ENCODE peak calls at places on chromosome 22, in ten cellular contexts. O is cardiac muscle cell; X is neural progenitor cell; U is small intestine; G is CD8-positive, alpha-beta memory T cell; L is mammary epithelial cell; Z is body of pancreas; T is brain microvascular endothelial cell; C is A549; Q is right atrium auricular region. S is an unnamed sample.

GRCh38 chr22:22928666-22929380 is 41.2 kb downstream of the IGLL5 start:
- DNase-seq in O (peak), X (no peak), U (no peak), G (peak), L (peak), Z (no peak), T (peak), C (no peak), Q (no peak), S (peak)

GRCh38 chr22:27919943-27920755 is 1.1 kb upstream of the PITPNB start:
- DNase-seq in O (peak), X (peak), U (peak), G (no peak), L (peak), Z (peak), T (peak), C (peak), Q (peak), S (no peak)

GRCh38 chr22:17303840-17304779 is 65.2 kb upstream of the CECR2 start:
- DNase-seq in O (no peak), X (no peak), U (no peak), G (peak), L (no peak), Z (no peak), T (no peak), C (no peak), Q (no peak), S (peak)

GRCh38 chr22:24583972-24584790 is 8.7 kb downstream of the LRRC75B start:
- DNase-seq in O (no peak), X (no peak), U (no peak), G (no peak), L (no peak), Z (no peak), T (no peak), C (no peak), Q (no peak), S (no peak)

GRCh38 chr22:42841444-42841843 is 15.6 kb downstream of the ARFGAP3 start:
- DNase-seq in O (no peak), X (no peak), U (no peak), G (no peak), L (peak), Z (no peak), T (peak), C (no peak), Q (no peak), S (no peak)

GRCh38 chr22:17512960-17513359 is 50.3 kb upstream of the SLC25A18 start:
- DNase-seq in O (no peak), X (no peak), U (no peak), G (no peak), L (no peak), Z (no peak), T (no peak), C (no peak), Q (no peak), S (no peak)

GRCh38 chr22:17764036-17764435 is 10.2 kb downstream of the BID start:
- DNase-seq in O (no peak), X (no peak), U (no peak), G (no peak), L (no peak), Z (no peak), T (no peak), C (no peak), Q (no peak), S (no peak)

GRCh38 chr22:47322854-47323253 is 560.4 kb downstream of the TBC1D22A start:
- DNase-seq in O (no peak), X (no peak), U (no peak), G (no peak), L (no peak), Z (no peak), T (no peak), C (no peak), Q (peak), S (no peak)

GRCh38 chr22:46614070-46614931 is 5.9 kb upstream of the GRAMD4 start:
- DNase-seq in O (no peak), X (no peak), U (peak), G (peak), L (no peak), Z (no peak), T (no peak), C (no peak), Q (no peak), S (peak)

GRCh38 chr22:42269407-42270177 is 861 bp downstream of the TCF20 start:
- DNase-seq in O (peak), X (peak), U (peak), G (peak), L (peak), Z (peak), T (no peak), C (peak), Q (no peak), S (peak)

GRCh38 chr22:29030618-29031235 is 30.9 kb downstream of the C22orf31 start:
- DNase-seq in O (peak), X (peak), U (peak), G (no peak), L (peak), Z (peak), T (peak), C (peak), Q (peak), S (no peak)

GRCh38 chr22:17964647-17965046 is 59.7 kb downstream of the MICAL3 start:
- DNase-seq in O (no peak), X (no peak), U (no peak), G (no peak), L (no peak), Z (no peak), T (no peak), C (no peak), Q (no peak), S (no peak)

GRCh38 chr22:23752090-23752691 is 1.3 kb upstream of the ZNF70 start:
- DNase-seq in O (no peak), X (no peak), U (no peak), G (no peak), L (no peak), Z (no peak), T (no peak), C (no peak), Q (no peak), S (no peak)

GRCh38 chr22:36816635-36817428 is at the start of gene PVALB:
- DNase-seq in O (peak), X (peak), U (peak), G (no peak), L (peak), Z (peak), T (peak), C (peak), Q (no peak), S (no peak)

GRCh38 chr22:17638182-17638431 is 450 bp upstream of the BCL2L13 start:
- DNase-seq in O (no peak), X (no peak), U (no peak), G (no peak), L (no peak), Z (no peak), T (no peak), C (peak), Q (no peak), S (no peak)

GRCh38 chr22:37486224-37486845 is at the start of gene MFNG:
- DNase-seq in O (peak), X (peak), U (peak), G (peak), L (peak), Z (peak), T (no peak), C (peak), Q (peak), S (peak)

GRCh38 chr22:42967933-42968332 is 47.0 kb downstream of the PACSIN2 start:
- DNase-seq in O (no peak), X (no peak), U (no peak), G (no peak), L (no peak), Z (peak), T (no peak), C (no peak), Q (peak), S (no peak)

GRCh38 chr22:36617694-36618522 is 85.6 kb downstream of the CACNG2 start:
- DNase-seq in O (no peak), X (no peak), U (no peak), G (no peak), L (no peak), Z (peak), T (no peak), C (no peak), Q (no peak), S (no peak)

GRCh38 chr22:33271390-33272161 is 213.4 kb upstream of the SYN3 start:
- DNase-seq in O (peak), X (peak), U (no peak), G (no peak), L (no peak), Z (peak), T (peak), C (no peak), Q (peak), S (no peak)
- H3K4me3 ChIP-seq in O (no peak), X (no peak), U (no peak), G (no peak), L (no peak), Z (no peak), T (no peak), C (no peak), Q (no peak), S (no peak)

GRCh38 chr22:44698531-44699421 is 3.2 kb upstream of the PRR5 start:
- DNase-seq in O (peak), X (peak), U (no peak), G (no peak), L (no peak), Z (no peak), T (peak), C (no peak), Q (peak), S (no peak)
- H3K27ac ChIP-seq in O (peak), X (peak), U (peak), G (no peak), L (no peak), Z (no peak), T (peak), C (no peak), Q (peak), S (no peak)

DNA sequence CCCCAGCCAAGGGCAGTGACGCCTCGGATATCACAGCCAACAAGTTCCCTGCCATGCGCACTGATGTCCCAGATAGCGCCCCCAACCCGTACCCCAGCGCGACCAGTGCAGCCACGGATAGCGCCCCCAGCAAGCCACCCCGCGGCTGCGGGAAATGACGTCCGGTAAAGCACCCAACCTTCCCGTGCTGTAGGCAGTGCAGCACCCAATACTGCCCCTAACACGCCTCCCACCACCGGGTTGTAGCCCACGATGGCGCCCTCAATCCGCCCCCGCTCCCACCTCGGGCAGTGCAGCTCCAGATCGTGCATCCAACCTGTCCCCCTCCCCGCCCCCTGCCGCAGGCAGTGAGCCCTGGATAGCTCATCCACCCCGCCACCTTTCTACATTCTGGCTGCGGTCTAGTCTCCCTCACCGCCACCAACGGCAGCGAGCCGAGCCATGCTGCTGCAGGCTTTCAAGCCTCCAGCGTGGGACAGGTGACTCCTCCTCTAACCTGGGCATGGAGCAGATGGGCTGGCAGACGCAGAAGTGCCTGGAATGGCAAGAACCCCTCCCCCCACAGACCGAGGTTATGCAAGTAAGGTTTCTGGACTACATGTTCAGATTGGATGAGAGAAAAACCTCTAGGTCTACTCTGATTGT is 540 bp downstream of the RFPL2 start:
- DNase-seq in O (no peak), X (peak), U (peak), G (peak), L (no peak), Z (peak), T (no peak), C (peak), Q (no peak), S (peak)
- H3K4me3 ChIP-seq in O (peak), X (peak), U (peak), G (peak), L (no peak), Z (no peak), T (no peak), C (peak), Q (peak), S (peak)

GRCh38 chr22:30336752-30337460 is 10.2 kb upstream of the TBC1D10A start:
- DNase-seq in O (no peak), X (no peak), U (no peak), G (no peak), L (no peak), Z (no peak), T (no peak), C (no peak), Q (no peak), S (no peak)

GRCh38 chr22:30337461-30337778 is 10.7 kb upstream of the TBC1D10A start:
- DNase-seq in O (no peak), X (no peak), U (no peak), G (no peak), L (no peak), Z (no peak), T (no peak), C (no peak), Q (no peak), S (no peak)

GRCh38 chr22:30344447-30345200 is 12.1 kb downstream of the SF3A1 start:
- DNase-seq in O (no peak), X (no peak), U (no peak), G (no peak), L (no peak), Z (no peak), T (no peak), C (no peak), Q (no peak), S (no peak)

GRCh38 chr22:30338802-30339201 is 12.1 kb upstream of the TBC1D10A start:
- DNase-seq in O (no peak), X (no peak), U (no peak), G (no peak), L (no peak), Z (no peak), T (no peak), C (no peak), Q (no peak), S (no peak)

GRCh38 chr22:30340911-30341685 is 14.4 kb upstream of the TBC1D10A start:
- DNase-seq in O (no peak), X (no peak), U (no peak), G (no peak), L (no peak), Z (no peak), T (no peak), C (no peak), Q (no peak), S (no peak)
- H3K27ac ChIP-seq in O (no peak), X (no peak), U (no peak), G (no peak), L (no peak), Z (no peak), T (no peak), C (no peak), Q (peak), S (no peak)

GRCh38 chr22:19525116-19525660 is 978 bp upstream of the CLDN5 start:
- DNase-seq in O (no peak), X (no peak), U (no peak), G (no peak), L (no peak), Z (no peak), T (no peak), C (no peak), Q (no peak), S (no peak)

GRCh38 chr22:19522881-19523239 is 1.4 kb downstream of the CLDN5 start:
- DNase-seq in O (no peak), X (no peak), U (no peak), G (no peak), L (no peak), Z (no peak), T (no peak), C (no peak), Q (no peak), S (no peak)

GRCh38 chr22:19522190-19522880 is 1.9 kb downstream of the CLDN5 start:
- DNase-seq in O (no peak), X (no peak), U (no peak), G (no peak), L (no peak), Z (no peak), T (no peak), C (no peak), Q (no peak), S (no peak)

GRCh38 chr22:19524170-19525115 is at the start of gene CLDN5:
- DNase-seq in O (peak), X (peak), U (no peak), G (no peak), L (no peak), Z (no peak), T (no peak), C (no peak), Q (no peak), S (no peak)

GRCh38 chr22:19523240-19524169 is 705 bp downstream of the CLDN5 start:
- DNase-seq in O (peak), X (peak), U (no peak), G (no peak), L (peak), Z (no peak), T (no peak), C (no peak), Q (no peak), S (no peak)
- H3K4me3 ChIP-seq in O (peak), X (peak), U (peak), G (peak), L (no peak), Z (no peak), T (peak), C (no peak), Q (peak), S (peak)

DNA sequence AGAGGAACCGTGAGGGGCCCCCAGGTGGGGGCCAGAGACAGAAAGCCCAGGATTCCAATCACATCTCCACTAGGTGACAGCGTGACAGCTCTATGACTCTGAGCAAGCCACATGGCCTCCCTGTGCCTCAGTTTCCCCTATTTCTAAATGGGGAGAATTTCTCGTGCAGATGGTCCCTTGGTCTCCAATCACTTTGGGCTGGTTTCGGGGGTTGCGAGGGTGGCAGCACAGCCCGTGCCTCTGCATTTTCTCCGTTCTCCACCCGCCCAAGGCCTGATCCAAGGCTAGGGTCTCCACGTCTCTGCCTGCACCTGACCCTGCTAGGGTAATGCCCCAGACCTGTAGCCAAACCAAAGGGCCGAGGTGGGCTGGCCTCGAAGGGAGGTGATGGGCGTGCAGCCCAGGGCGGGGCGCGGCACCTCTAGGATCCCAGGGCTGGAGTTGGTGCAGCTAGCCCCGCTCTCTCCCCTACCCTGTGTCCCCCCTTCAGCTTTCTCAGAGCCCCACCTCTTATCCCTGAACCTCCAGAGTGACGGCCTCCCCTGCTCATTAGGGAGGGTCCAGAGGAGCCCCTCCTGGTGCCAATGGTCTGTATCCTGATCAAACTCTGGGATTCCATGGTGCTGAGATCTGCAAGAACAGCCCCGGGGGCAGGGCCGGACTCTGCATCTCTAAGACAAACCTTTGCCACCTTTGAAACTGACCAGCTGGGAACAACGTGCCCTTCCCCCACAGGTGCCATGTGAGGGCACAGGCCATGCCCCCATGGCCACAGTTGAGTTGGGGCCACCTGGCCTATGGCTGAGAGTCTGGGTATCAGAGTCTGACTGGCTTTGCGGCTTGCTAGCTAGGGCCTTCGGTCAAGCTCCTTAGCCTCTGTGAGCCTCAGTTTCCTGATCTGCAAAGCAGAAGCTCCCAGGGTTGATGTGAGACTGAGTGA is 22.9 kb upstream of the CBX7 start:
- DNase-seq in O (peak), X (no peak), U (no peak), G (no peak), L (no peak), Z (no peak), T (no peak), C (no peak), Q (no peak), S (no peak)
- H3K27ac ChIP-seq in O (peak), X (peak), U (peak), G (peak), L (peak), Z (peak), T (peak), C (peak), Q (peak), S (peak)

GRCh38 chr22:45212992-45213751 is 27.5 kb downstream of the KIAA0930 start:
- DNase-seq in O (peak), X (no peak), U (no peak), G (no peak), L (peak), Z (no peak), T (peak), C (no peak), Q (peak), S (no peak)

GRCh38 chr22:45211435-45211834 is 29.3 kb downstream of the KIAA0930 start:
- DNase-seq in O (no peak), X (no peak), U (peak), G (no peak), L (no peak), Z (no peak), T (no peak), C (no peak), Q (no peak), S (no peak)

GRCh38 chr22:45210577-45211431 is 29.9 kb downstream of the KIAA0930 start:
- DNase-seq in O (no peak), X (no peak), U (no peak), G (no peak), L (no peak), Z (no peak), T (no peak), C (no peak), Q (no peak), S (no peak)

GRCh38 chr22:45211848-45212247 is 28.8 kb downstream of the KIAA0930 start:
- DNase-seq in O (no peak), X (no peak), U (no peak), G (no peak), L (no peak), Z (no peak), T (no peak), C (peak), Q (no peak), S (no peak)

GRCh38 chr22:45212306-45212709 is 28.4 kb downstream of the KIAA0930 start:
- DNase-seq in O (peak), X (peak), U (no peak), G (no peak), L (peak), Z (peak), T (peak), C (peak), Q (peak), S (no peak)
- H3K4me3 ChIP-seq in O (no peak), X (peak), U (no peak), G (no peak), L (peak), Z (no peak), T (peak), C (peak), Q (peak), S (no peak)

DNA sequence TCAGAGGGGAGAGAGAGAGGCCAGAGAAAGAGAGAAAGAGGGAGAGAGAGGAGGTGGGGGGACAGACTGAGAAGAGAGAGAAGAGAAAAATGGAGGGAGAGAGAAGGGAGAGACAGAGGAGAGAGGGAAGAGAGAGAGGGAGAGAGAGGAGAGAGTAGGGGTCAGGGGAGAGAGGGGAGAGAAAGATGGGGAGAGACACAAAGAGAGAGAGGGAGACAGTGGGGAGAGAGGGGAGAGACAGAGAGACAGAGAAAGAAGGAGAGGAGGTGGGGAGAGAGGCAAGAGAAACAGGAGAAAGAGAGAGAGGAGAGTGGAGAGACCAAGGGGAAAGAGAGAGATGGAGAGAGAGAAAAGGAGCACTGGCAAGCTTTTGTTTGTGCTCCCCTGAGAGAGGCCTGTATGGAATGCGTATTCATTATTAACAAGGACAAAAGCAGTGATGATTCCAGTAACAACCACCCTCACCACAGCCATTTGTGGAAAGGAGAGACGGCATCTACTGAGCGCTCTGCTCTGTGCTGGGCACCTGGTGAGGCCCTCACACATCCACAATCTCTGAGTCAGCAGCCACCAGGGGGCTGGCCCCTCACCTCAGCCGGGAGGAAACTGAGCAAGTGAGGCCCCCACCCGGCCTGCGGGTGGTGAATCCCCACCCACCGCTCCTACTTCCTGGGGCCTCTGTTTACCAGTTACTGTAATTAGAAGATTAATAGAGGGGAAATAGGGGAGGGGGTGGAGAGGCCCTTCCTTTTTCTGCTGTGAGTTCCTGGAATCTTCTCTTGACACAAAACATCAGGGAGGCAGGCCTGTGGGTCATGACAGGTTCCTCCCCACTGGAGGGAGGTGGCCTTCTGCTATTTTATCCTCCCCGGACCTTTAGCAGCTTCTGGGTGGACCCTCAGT is 14.7 kb upstream of the MIAT start:
- DNase-seq in O (peak), X (peak), U (peak), G (peak), L (no peak), Z (no peak), T (no peak), C (no peak), Q (no peak), S (peak)
- H3K27ac ChIP-seq in O (no peak), X (peak), U (peak), G (peak), L (no peak), Z (no peak), T (no peak), C (no peak), Q (peak), S (peak)